ENCODE peak calls at places on chromosomes 16 and 17, in ten cellular contexts. One of them, this sample, is unnamed. For H3K27me3, the result is how much of the 10 kb centered on the place peaks cover.

GRCh38 chr16:12158428-12158827 is 181.9 kb downstream of the SNX29 start:
- DNase-seq in naive thymus-derived CD4-positive, alpha-beta T cell: no peak
- DNase-seq in tibial nerve: no peak
- DNase-seq in psoas muscle: peak
- DNase-seq in CD8-positive, alpha-beta memory T cell: no peak
- DNase-seq in A673: no peak
- DNase-seq in dorsolateral prefrontal cortex: no peak
- DNase-seq in HCT116: no peak
- DNase-seq in hepatocyte: no peak
- DNase-seq in H9: no peak
- DNase-seq in this sample: no peak

GRCh38 chr16:1610841-1611653 is 825 bp downstream of the IFT140 start:
- DNase-seq in naive thymus-derived CD4-positive, alpha-beta T cell: no peak
- DNase-seq in tibial nerve: no peak
- DNase-seq in psoas muscle: no peak
- DNase-seq in CD8-positive, alpha-beta memory T cell: no peak
- DNase-seq in A673: no peak
- DNase-seq in dorsolateral prefrontal cortex: no peak
- DNase-seq in HCT116: no peak
- DNase-seq in hepatocyte: no peak
- DNase-seq in H9: no peak
- DNase-seq in this sample: no peak

GRCh38 chr16:88606146-88606757 is 32.1 kb upstream of the IL17C start:
- DNase-seq in naive thymus-derived CD4-positive, alpha-beta T cell: no peak
- DNase-seq in tibial nerve: no peak
- DNase-seq in psoas muscle: no peak
- DNase-seq in CD8-positive, alpha-beta memory T cell: no peak
- DNase-seq in A673: no peak
- DNase-seq in dorsolateral prefrontal cortex: no peak
- DNase-seq in HCT116: no peak
- DNase-seq in hepatocyte: no peak
- DNase-seq in H9: no peak
- DNase-seq in this sample: no peak

GRCh38 chr17:60602385-60602742 is 2.4 kb downstream of the PPM1D start:
- DNase-seq in naive thymus-derived CD4-positive, alpha-beta T cell: no peak
- DNase-seq in tibial nerve: no peak
- DNase-seq in psoas muscle: no peak
- DNase-seq in CD8-positive, alpha-beta memory T cell: no peak
- DNase-seq in A673: no peak
- DNase-seq in dorsolateral prefrontal cortex: no peak
- DNase-seq in HCT116: no peak
- DNase-seq in hepatocyte: no peak
- DNase-seq in H9: no peak
- DNase-seq in this sample: no peak

GRCh38 chr16:86669937-86670772 is 91.8 kb downstream of the FOXL1 start:
- DNase-seq in naive thymus-derived CD4-positive, alpha-beta T cell: no peak
- DNase-seq in tibial nerve: peak
- DNase-seq in psoas muscle: peak
- DNase-seq in CD8-positive, alpha-beta memory T cell: no peak
- DNase-seq in A673: no peak
- DNase-seq in dorsolateral prefrontal cortex: no peak
- DNase-seq in HCT116: no peak
- DNase-seq in hepatocyte: peak
- DNase-seq in H9: no peak
- DNase-seq in this sample: peak

GRCh38 chr17:44961921-44962350 is 6.2 kb downstream of the C1QL1 start:
- DNase-seq in naive thymus-derived CD4-positive, alpha-beta T cell: no peak
- DNase-seq in tibial nerve: no peak
- DNase-seq in psoas muscle: no peak
- DNase-seq in CD8-positive, alpha-beta memory T cell: no peak
- DNase-seq in A673: no peak
- DNase-seq in dorsolateral prefrontal cortex: no peak
- DNase-seq in HCT116: no peak
- DNase-seq in hepatocyte: no peak
- DNase-seq in H9: peak
- DNase-seq in this sample: no peak

GRCh38 chr17:50168319-50168718 is 2.5 kb downstream of the SGCA start:
- DNase-seq in naive thymus-derived CD4-positive, alpha-beta T cell: no peak
- DNase-seq in tibial nerve: no peak
- DNase-seq in psoas muscle: peak
- DNase-seq in CD8-positive, alpha-beta memory T cell: no peak
- DNase-seq in A673: no peak
- DNase-seq in dorsolateral prefrontal cortex: no peak
- DNase-seq in HCT116: no peak
- DNase-seq in hepatocyte: no peak
- DNase-seq in H9: no peak
- DNase-seq in this sample: no peak

GRCh38 chr16:20647736-20648135 is 49.7 kb downstream of the ACSM1 start:
- DNase-seq in naive thymus-derived CD4-positive, alpha-beta T cell: no peak
- DNase-seq in tibial nerve: no peak
- DNase-seq in psoas muscle: no peak
- DNase-seq in CD8-positive, alpha-beta memory T cell: no peak
- DNase-seq in A673: no peak
- DNase-seq in dorsolateral prefrontal cortex: no peak
- DNase-seq in HCT116: no peak
- DNase-seq in hepatocyte: no peak
- DNase-seq in H9: no peak
- DNase-seq in this sample: no peak

GRCh38 chr17:29149431-29150064 is 30.6 kb downstream of the MYO18A start:
- DNase-seq in naive thymus-derived CD4-positive, alpha-beta T cell: no peak
- DNase-seq in tibial nerve: no peak
- DNase-seq in psoas muscle: peak
- DNase-seq in CD8-positive, alpha-beta memory T cell: no peak
- DNase-seq in A673: peak
- DNase-seq in dorsolateral prefrontal cortex: no peak
- DNase-seq in HCT116: no peak
- DNase-seq in hepatocyte: no peak
- DNase-seq in H9: peak
- DNase-seq in this sample: no peak

GRCh38 chr17:79495665-79496064 is 115.2 kb downstream of the RBFOX3 start:
- DNase-seq in naive thymus-derived CD4-positive, alpha-beta T cell: no peak
- DNase-seq in tibial nerve: no peak
- DNase-seq in psoas muscle: no peak
- DNase-seq in CD8-positive, alpha-beta memory T cell: no peak
- DNase-seq in A673: no peak
- DNase-seq in dorsolateral prefrontal cortex: no peak
- DNase-seq in HCT116: no peak
- DNase-seq in hepatocyte: no peak
- DNase-seq in H9: no peak
- DNase-seq in this sample: no peak

GRCh38 chr16:54193656-54194007 is 93.0 kb downstream of the IRX3 start:
- DNase-seq in naive thymus-derived CD4-positive, alpha-beta T cell: peak
- DNase-seq in tibial nerve: peak
- DNase-seq in psoas muscle: peak
- DNase-seq in CD8-positive, alpha-beta memory T cell: no peak
- DNase-seq in A673: peak
- DNase-seq in dorsolateral prefrontal cortex: peak
- DNase-seq in HCT116: peak
- DNase-seq in hepatocyte: peak
- DNase-seq in H9: peak
- DNase-seq in this sample: peak

GRCh38 chr16:88298166-88298881 is 84.4 kb upstream of the ZNF469 start:
- DNase-seq in naive thymus-derived CD4-positive, alpha-beta T cell: no peak
- DNase-seq in tibial nerve: no peak
- DNase-seq in psoas muscle: peak
- DNase-seq in CD8-positive, alpha-beta memory T cell: no peak
- DNase-seq in A673: no peak
- DNase-seq in dorsolateral prefrontal cortex: peak
- DNase-seq in HCT116: no peak
- DNase-seq in hepatocyte: no peak
- DNase-seq in H9: no peak
- DNase-seq in this sample: peak

GRCh38 chr17:20097362-20097761 is 88.2 kb downstream of the SPECC1 start:
- DNase-seq in naive thymus-derived CD4-positive, alpha-beta T cell: no peak
- DNase-seq in tibial nerve: no peak
- DNase-seq in psoas muscle: no peak
- DNase-seq in CD8-positive, alpha-beta memory T cell: no peak
- DNase-seq in A673: no peak
- DNase-seq in dorsolateral prefrontal cortex: no peak
- DNase-seq in HCT116: no peak
- DNase-seq in hepatocyte: no peak
- DNase-seq in H9: no peak
- DNase-seq in this sample: no peak

GRCh38 chr17:47251421-47251940 is 2.1 kb upstream of the ITGB3 start:
- DNase-seq in naive thymus-derived CD4-positive, alpha-beta T cell: no peak
- DNase-seq in tibial nerve: no peak
- DNase-seq in psoas muscle: no peak
- DNase-seq in CD8-positive, alpha-beta memory T cell: no peak
- DNase-seq in A673: no peak
- DNase-seq in dorsolateral prefrontal cortex: no peak
- DNase-seq in HCT116: no peak
- DNase-seq in hepatocyte: no peak
- DNase-seq in H9: no peak
- DNase-seq in this sample: no peak

GRCh38 chr17:47253541-47254402 is at the start of gene ITGB3:
- DNase-seq in naive thymus-derived CD4-positive, alpha-beta T cell: peak
- DNase-seq in tibial nerve: peak
- DNase-seq in psoas muscle: peak
- DNase-seq in CD8-positive, alpha-beta memory T cell: peak
- DNase-seq in A673: peak
- DNase-seq in dorsolateral prefrontal cortex: peak
- DNase-seq in HCT116: peak
- DNase-seq in hepatocyte: peak
- DNase-seq in H9: peak
- DNase-seq in this sample: peak

GRCh38 chr17:47250855-47251254 is 2.8 kb upstream of the ITGB3 start:
- DNase-seq in naive thymus-derived CD4-positive, alpha-beta T cell: no peak
- DNase-seq in tibial nerve: no peak
- DNase-seq in psoas muscle: no peak
- DNase-seq in CD8-positive, alpha-beta memory T cell: no peak
- DNase-seq in A673: no peak
- DNase-seq in dorsolateral prefrontal cortex: no peak
- DNase-seq in HCT116: no peak
- DNase-seq in hepatocyte: no peak
- DNase-seq in H9: no peak
- DNase-seq in this sample: no peak

GRCh38 chr17:47252766-47253512 is 688 bp upstream of the ITGB3 start:
- DNase-seq in naive thymus-derived CD4-positive, alpha-beta T cell: no peak
- DNase-seq in tibial nerve: no peak
- DNase-seq in psoas muscle: no peak
- DNase-seq in CD8-positive, alpha-beta memory T cell: no peak
- DNase-seq in A673: no peak
- DNase-seq in dorsolateral prefrontal cortex: no peak
- DNase-seq in HCT116: no peak
- DNase-seq in hepatocyte: no peak
- DNase-seq in H9: no peak
- DNase-seq in this sample: no peak

GRCh38 chr17:47252209-47252608 is 1.4 kb upstream of the ITGB3 start:
- DNase-seq in naive thymus-derived CD4-positive, alpha-beta T cell: no peak
- DNase-seq in tibial nerve: no peak
- DNase-seq in psoas muscle: no peak
- DNase-seq in CD8-positive, alpha-beta memory T cell: no peak
- DNase-seq in A673: no peak
- DNase-seq in dorsolateral prefrontal cortex: no peak
- DNase-seq in HCT116: no peak
- DNase-seq in hepatocyte: peak
- DNase-seq in H9: no peak
- DNase-seq in this sample: no peak
- H3K27me3 ChIP-seq in naive thymus-derived CD4-positive, alpha-beta T cell: under half
- H3K27me3 ChIP-seq in tibial nerve: under half
- H3K27me3 ChIP-seq in psoas muscle: under half
- H3K27me3 ChIP-seq in CD8-positive, alpha-beta memory T cell: under half
- H3K27me3 ChIP-seq in A673: under half
- H3K27me3 ChIP-seq in dorsolateral prefrontal cortex: under half
- H3K27me3 ChIP-seq in HCT116: under half
- H3K27me3 ChIP-seq in hepatocyte: under half
- H3K27me3 ChIP-seq in H9: under half
- H3K27me3 ChIP-seq in this sample: under half

GRCh38 chr17:73705594-73705993 is 61.3 kb upstream of the SDK2 start:
- DNase-seq in naive thymus-derived CD4-positive, alpha-beta T cell: no peak
- DNase-seq in tibial nerve: no peak
- DNase-seq in psoas muscle: peak
- DNase-seq in CD8-positive, alpha-beta memory T cell: no peak
- DNase-seq in A673: peak
- DNase-seq in dorsolateral prefrontal cortex: peak
- DNase-seq in HCT116: no peak
- DNase-seq in hepatocyte: peak
- DNase-seq in H9: no peak
- DNase-seq in this sample: no peak
- H3K27me3 ChIP-seq in naive thymus-derived CD4-positive, alpha-beta T cell: under half
- H3K27me3 ChIP-seq in tibial nerve: under half
- H3K27me3 ChIP-seq in psoas muscle: under half
- H3K27me3 ChIP-seq in CD8-positive, alpha-beta memory T cell: under half
- H3K27me3 ChIP-seq in A673: under half
- H3K27me3 ChIP-seq in dorsolateral prefrontal cortex: under half
- H3K27me3 ChIP-seq in HCT116: under half
- H3K27me3 ChIP-seq in hepatocyte: under half
- H3K27me3 ChIP-seq in H9: under half
- H3K27me3 ChIP-seq in this sample: half or more

DNA sequence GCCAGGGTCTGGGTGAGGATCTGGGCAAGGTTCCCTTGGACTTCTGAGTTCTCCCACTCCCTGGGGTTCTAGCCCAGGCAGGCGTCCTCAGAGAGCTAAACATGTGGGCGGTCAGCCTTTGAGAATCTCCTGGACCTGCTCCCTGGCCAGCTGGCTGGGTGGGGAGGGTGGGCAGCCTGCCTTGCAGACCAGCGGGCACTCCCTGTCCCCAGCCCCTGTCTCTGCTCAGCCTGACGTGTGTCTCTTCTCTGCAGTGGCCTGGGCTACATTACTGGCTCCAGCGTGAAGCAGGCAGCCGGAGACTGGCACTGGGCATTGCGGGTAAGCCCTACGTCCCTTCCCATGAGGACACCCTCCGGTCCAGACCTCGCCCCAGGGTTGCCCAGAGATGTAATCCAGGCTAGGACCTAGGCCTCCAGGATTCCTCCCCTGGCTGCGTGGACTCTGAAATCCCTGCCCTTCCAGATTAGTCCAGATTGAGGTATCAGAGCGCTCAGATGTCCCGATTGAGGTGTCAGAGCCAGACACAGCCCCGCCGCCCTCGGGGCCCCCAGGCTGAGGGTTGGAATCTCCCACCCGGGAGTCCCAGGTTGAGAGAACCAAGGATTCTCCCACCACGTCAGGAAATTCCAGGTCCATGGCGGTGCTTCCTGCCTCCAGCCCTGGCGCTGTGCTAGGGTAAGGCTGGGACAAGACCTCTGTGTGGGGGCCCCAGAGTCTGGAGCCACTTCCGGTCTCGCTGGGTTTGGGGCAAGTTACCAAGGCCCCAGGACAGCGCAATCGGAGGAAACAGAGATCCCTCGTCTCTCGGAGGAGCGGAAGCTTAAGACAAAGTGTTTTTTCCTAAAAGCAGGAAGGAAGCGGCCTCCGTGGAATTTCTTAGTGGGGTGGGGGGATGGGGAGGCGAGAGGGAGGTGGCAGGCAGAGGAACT is 24.1 kb downstream of the MYBBP1A start:
- DNase-seq in naive thymus-derived CD4-positive, alpha-beta T cell: no peak
- DNase-seq in tibial nerve: no peak
- DNase-seq in psoas muscle: peak
- DNase-seq in CD8-positive, alpha-beta memory T cell: no peak
- DNase-seq in A673: no peak
- DNase-seq in dorsolateral prefrontal cortex: no peak
- DNase-seq in HCT116: no peak
- DNase-seq in hepatocyte: no peak
- DNase-seq in H9: no peak
- DNase-seq in this sample: no peak
- H3K27me3 ChIP-seq in naive thymus-derived CD4-positive, alpha-beta T cell: under half
- H3K27me3 ChIP-seq in tibial nerve: under half
- H3K27me3 ChIP-seq in psoas muscle: under half
- H3K27me3 ChIP-seq in CD8-positive, alpha-beta memory T cell: under half
- H3K27me3 ChIP-seq in A673: under half
- H3K27me3 ChIP-seq in dorsolateral prefrontal cortex: under half
- H3K27me3 ChIP-seq in HCT116: under half
- H3K27me3 ChIP-seq in hepatocyte: under half
- H3K27me3 ChIP-seq in H9: under half
- H3K27me3 ChIP-seq in this sample: under half

GRCh38 chr16:14579266-14579665 is 50.8 kb downstream of the PARN start:
- DNase-seq in naive thymus-derived CD4-positive, alpha-beta T cell: no peak
- DNase-seq in tibial nerve: no peak
- DNase-seq in psoas muscle: no peak
- DNase-seq in CD8-positive, alpha-beta memory T cell: no peak
- DNase-seq in A673: no peak
- DNase-seq in dorsolateral prefrontal cortex: no peak
- DNase-seq in HCT116: no peak
- DNase-seq in hepatocyte: no peak
- DNase-seq in H9: no peak
- DNase-seq in this sample: no peak
- H3K27me3 ChIP-seq in naive thymus-derived CD4-positive, alpha-beta T cell: under half
- H3K27me3 ChIP-seq in tibial nerve: under half
- H3K27me3 ChIP-seq in psoas muscle: under half
- H3K27me3 ChIP-seq in CD8-positive, alpha-beta memory T cell: under half
- H3K27me3 ChIP-seq in A673: under half
- H3K27me3 ChIP-seq in dorsolateral prefrontal cortex: under half
- H3K27me3 ChIP-seq in HCT116: under half
- H3K27me3 ChIP-seq in hepatocyte: under half
- H3K27me3 ChIP-seq in H9: under half
- H3K27me3 ChIP-seq in this sample: under half